ENCODE peak calls at places on chromosomes 7 and 10, in four cellular contexts. K, S, R and N are unnamed samples.
A peak's percentile ranks its signal among the peaks of the same experiment; 100 is the strongest.

GRCh38 chr7:43735802-43736603 is 6.7 kb upstream of the COA1 start:
- DNase-seq in R (no peak), K (peak; percentile 41), S (no peak), N (peak; percentile 60)

GRCh38 chr10:53624722-53625121 is 852.1 kb upstream of the MBL2 start:
- DNase-seq in K (no peak), R (no peak), S (no peak), N (no peak)

GRCh38 chr10:79196470-79197461 is 128.0 kb downstream of the ZMIZ1 start:
- DNase-seq in S (peak; percentile 82), R (peak; percentile 36), K (peak; percentile 55), N (peak; percentile 63)

GRCh38 chr7:118877187-118877586 is 652.7 kb downstream of the ANKRD7 start:
- DNase-seq in S (no peak), K (no peak), R (no peak), N (no peak)

GRCh38 chr7:77735457-77735856 is 39.2 kb downstream of the RSBN1L start:
- DNase-seq in R (no peak), K (no peak), S (no peak), N (no peak)

GRCh38 chr10:132528064-132528800 is 9.4 kb upstream of the INPP5A start:
- DNase-seq in K (no peak), S (no peak), R (no peak), N (no peak)

GRCh38 chr7:7920481-7920880 is 48.1 kb upstream of the GLCCI1 start:
- DNase-seq in K (no peak), S (no peak), R (no peak), N (no peak)

GRCh38 chr10:4941540-4942330 is 21.5 kb upstream of the AKR1C1 start:
- DNase-seq in R (no peak), S (peak; percentile 51), K (peak; percentile 78), N (no peak)

GRCh38 chr10:59851864-59852263 is 54.5 kb downstream of the CCDC6 start:
- DNase-seq in R (no peak), S (no peak), K (no peak), N (no peak)

GRCh38 chr7:142853739-142854504 is 954 bp upstream of the EPHB6 start:
- DNase-seq in K (peak; percentile 33), R (peak; percentile 35), S (peak; percentile 79), N (peak; percentile 46)

GRCh38 chr10:28975891-28976471 is 298.7 kb downstream of the BAMBI start:
- DNase-seq in K (peak; percentile 10), R (no peak), S (no peak), N (no peak)

GRCh38 chr7:23062452-23062851 is 43.1 kb upstream of the KLHL7 start:
- DNase-seq in S (no peak), R (no peak), K (no peak), N (peak; percentile 64)

GRCh38 chr7:121945066-121945848 is 72.3 kb downstream of the PTPRZ1 start:
- DNase-seq in R (no peak), S (no peak), K (no peak), N (no peak)

GRCh38 chr7:126750207-126750911 is 502.4 kb downstream of the GRM8 start:
- DNase-seq in K (no peak), S (no peak), R (no peak), N (no peak)

GRCh38 chr10:132539894-132540293 is 2.3 kb downstream of the INPP5A start:
- DNase-seq in S (no peak), R (no peak), K (no peak), N (no peak)

GRCh38 chr7:138565451-138566114 is 105.5 kb downstream of the TRIM24 start:
- DNase-seq in R (peak; percentile 7), K (peak; percentile 98), S (no peak), N (peak; percentile 82)

GRCh38 chr7:111931016-111931517 is 275.1 kb downstream of the DOCK4 start:
- DNase-seq in S (no peak), R (peak; percentile 42), K (peak; percentile 96), N (no peak)

GRCh38 chr10:24456319-24456718 is 247.4 kb downstream of the KIAA1217 start:
- DNase-seq in K (no peak), S (no peak), R (no peak), N (no peak)

GRCh38 chr10:70267161-70267933 is 16.5 kb downstream of the NPFFR1 start:
- DNase-seq in S (peak; percentile 73), R (peak; percentile 73), K (no peak), N (peak; percentile 56)

GRCh38 chr10:3385487-3385886 is 212.9 kb upstream of the PITRM1 start:
- DNase-seq in R (no peak), S (no peak), K (no peak), N (no peak)

GRCh38 chr7:56092789-56093531 is at the start of gene PHKG1:
- DNase-seq in K (peak; percentile 33), S (peak; percentile 56), R (no peak), N (no peak)

GRCh38 chr10:104480797-104481196 is 127.2 kb downstream of the CFAP58 start:
- DNase-seq in S (no peak), K (no peak), R (no peak), N (no peak)

GRCh38 chr7:92042056-92042737 is 92.1 kb downstream of the CYP51A1 start:
- DNase-seq in R (no peak), S (peak; percentile 8), K (peak; percentile 96), N (no peak)

GRCh38 chr10:42428534-42428933 is 209.8 kb downstream of the ZNF33B start:
- DNase-seq in S (no peak), K (peak; percentile 1), R (peak; percentile 3), N (no peak)

GRCh38 chr10:86785021-86785420 is 28.6 kb downstream of the BMPR1A start:
- DNase-seq in R (no peak), K (no peak), S (no peak), N (no peak)

GRCh38 chr10:86790394-86790793 is 34.0 kb downstream of the BMPR1A start:
- DNase-seq in R (no peak), K (no peak), S (no peak), N (no peak)

GRCh38 chr10:86782691-86783418 is 26.4 kb downstream of the BMPR1A start:
- DNase-seq in K (no peak), S (no peak), R (no peak), N (no peak)

GRCh38 chr10:86786368-86786767 is 29.9 kb downstream of the BMPR1A start:
- DNase-seq in R (no peak), S (no peak), K (no peak), N (no peak)

DNA sequence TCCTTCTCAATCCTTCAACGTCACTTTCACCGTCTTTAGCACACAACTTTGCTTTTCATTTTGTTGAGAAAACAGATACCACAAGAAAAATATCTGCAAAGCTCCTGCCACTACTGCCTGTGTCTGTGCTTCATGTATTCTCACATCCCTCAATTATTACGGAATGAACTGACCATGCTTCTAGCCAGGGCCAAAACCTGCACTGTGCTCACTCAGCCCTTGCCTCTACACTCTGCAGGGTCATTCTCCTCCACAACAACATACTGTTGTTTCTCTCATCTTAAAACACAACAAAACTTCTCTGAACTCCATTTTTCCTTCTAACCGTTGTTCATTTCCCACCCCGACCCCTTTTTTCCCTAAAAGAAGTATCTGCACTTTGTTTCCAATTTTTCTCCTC is 29.5 kb downstream of the BMPR1A start:
- DNase-seq in S (no peak), K (no peak), R (no peak), N (no peak)
- H3K27ac ChIP-seq in S (no peak overlapping the region), K (peak overlapping the region; percentile 27), R (no peak overlapping the region), N (no peak overlapping the region)

DNA sequence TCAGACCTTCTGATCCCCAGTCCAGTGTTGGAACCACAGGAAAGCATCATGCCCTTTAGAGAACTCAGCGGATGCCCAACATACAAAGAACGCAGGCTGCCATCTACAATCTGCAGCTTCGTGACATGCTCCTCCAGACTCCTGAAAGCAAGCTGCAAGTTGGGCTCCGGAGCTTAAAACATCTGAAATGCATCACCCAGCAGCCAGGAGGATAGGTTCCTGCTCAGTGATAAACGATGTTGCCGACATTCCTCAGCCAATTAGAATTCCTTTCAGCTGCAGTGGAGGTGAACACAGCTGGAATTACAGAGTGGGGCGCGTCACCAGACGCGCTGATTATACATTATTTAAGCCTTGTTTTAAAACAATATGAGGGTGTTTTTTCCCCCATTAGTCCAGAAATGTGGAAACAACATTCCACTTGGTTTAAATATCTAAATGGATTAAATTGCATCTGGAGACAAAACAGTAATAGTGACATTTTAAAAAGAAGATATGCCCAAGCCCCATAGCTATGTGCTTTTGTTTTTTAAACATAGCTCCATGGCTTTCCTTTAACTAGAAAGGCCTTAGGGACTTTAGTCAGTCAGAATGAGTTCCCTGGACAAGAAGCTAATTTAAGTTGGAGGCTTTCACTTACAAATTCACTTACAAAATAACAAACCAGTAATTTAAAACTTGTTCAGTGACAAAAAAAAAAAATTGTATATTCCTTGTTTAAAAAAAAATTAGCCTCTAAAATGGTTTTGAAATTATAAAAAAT is 6.3 kb downstream of the SMURF1 start:
- DNase-seq in S (peak; percentile 36), K (no peak), R (no peak), N (no peak)
- TF ChIP-seq REST in S (no peak), K (no peak), R (no peak), N (no peak)

GRCh38 chr10:6162589-6163356 is 40.0 kb upstream of the PFKFB3 start:
- DNase-seq in K (no peak), S (no peak), R (no peak), N (no peak)
- H3K4me3 ChIP-seq in K (no peak overlapping the region), S (peak overlapping the region; percentile 100), R (peak overlapping the region; percentile 24), N (peak overlapping the region; percentile 41)

GRCh38 chr10:34815174-34816066 is at the start of gene PARD3:
- DNase-seq in S (peak; percentile 72), K (peak; percentile 38), R (no peak), N (no peak)

GRCh38 chr10:34817586-34817985 is 2.5 kb upstream of the PARD3 start:
- DNase-seq in R (no peak), S (no peak), K (no peak), N (no peak)

GRCh38 chr10:34814228-34815173 is 595 bp downstream of the PARD3 start:
- DNase-seq in K (peak; percentile 51), R (no peak), S (peak; percentile 59), N (no peak)

GRCh38 chr10:34817054-34817453 is 2.0 kb upstream of the PARD3 start:
- DNase-seq in R (no peak), S (no peak), K (no peak), N (no peak)

GRCh38 chr10:34816067-34817002 is 1.2 kb upstream of the PARD3 start:
- DNase-seq in S (peak; percentile 28), R (no peak), K (no peak), N (no peak)
- H3K27ac ChIP-seq in S (peak overlapping the region; percentile 96), R (no peak overlapping the region), K (peak overlapping the region; percentile 63), N (no peak overlapping the region)

DNA sequence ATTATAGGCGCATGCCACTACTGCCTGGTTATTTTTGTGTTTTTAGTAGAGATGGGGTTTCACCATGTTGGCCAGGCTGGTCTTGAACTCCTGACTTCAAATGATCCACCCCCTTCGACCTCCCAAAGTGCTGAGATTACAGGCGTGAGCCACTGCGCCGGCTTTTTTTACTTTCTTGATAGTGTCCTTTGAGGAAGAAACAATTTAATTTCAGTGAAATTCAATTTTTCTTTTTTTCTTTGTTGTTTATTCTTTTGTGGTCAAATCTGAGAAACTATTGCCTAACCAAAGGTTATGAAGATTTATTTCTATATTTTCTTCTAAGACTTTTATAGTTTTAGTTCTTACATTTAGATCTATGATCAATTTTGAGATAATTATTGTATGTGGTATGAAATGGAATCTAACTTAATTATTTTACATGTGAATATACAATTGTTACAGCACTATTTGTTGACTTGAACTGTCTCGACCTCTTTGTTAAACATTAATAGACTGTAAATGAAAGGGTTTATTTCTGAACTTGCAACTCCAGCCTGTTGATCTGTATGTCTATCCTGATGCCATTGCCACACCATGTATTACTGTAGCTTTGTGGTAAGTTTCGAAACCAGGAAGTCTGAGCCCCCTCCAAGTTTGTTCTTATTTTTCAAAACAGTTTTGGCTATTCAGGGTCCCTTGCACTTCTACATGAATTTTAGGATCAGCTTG is 19.8 kb upstream of the RASSF4 start:
- DNase-seq in S (no peak), K (peak; percentile 93), R (no peak), N (peak; percentile 79)
- TF ChIP-seq REST in S (no peak), K (no peak), R (no peak), N (no peak)